ENCODE peak calls at places on chromosomes 1 and 21, in five cellular contexts. One of them, this sample, is unnamed.

GRCh38 chr21:41967708-41968107 is 13.9 kb upstream of the C2CD2 start:
- DNase-seq in activated CD4-positive, alpha-beta T cell treated with anti-CD3 and anti-CD28 coated beads for 48 hours: no peak
- DNase-seq in amygdala: no peak
- DNase-seq in activated naive CD4-positive, alpha-beta T cell treated with anti-CD3 and anti-CD28 coated beads for 36 hours: no peak
- DNase-seq in NCI-H1092: no peak
- DNase-seq in this sample: no peak

GRCh38 chr1:97489834-97490233 is 431.0 kb downstream of the DPYD start:
- DNase-seq in activated CD4-positive, alpha-beta T cell treated with anti-CD3 and anti-CD28 coated beads for 48 hours: no peak
- DNase-seq in amygdala: no peak
- DNase-seq in activated naive CD4-positive, alpha-beta T cell treated with anti-CD3 and anti-CD28 coated beads for 36 hours: no peak
- DNase-seq in NCI-H1092: no peak
- DNase-seq in this sample: no peak

GRCh38 chr1:22930235-22930912 is 42.3 kb downstream of the LACTBL1 start:
- DNase-seq in activated CD4-positive, alpha-beta T cell treated with anti-CD3 and anti-CD28 coated beads for 48 hours: peak; percentile 53
- DNase-seq in amygdala: no peak
- DNase-seq in activated naive CD4-positive, alpha-beta T cell treated with anti-CD3 and anti-CD28 coated beads for 36 hours: peak; percentile 47
- DNase-seq in NCI-H1092: peak; percentile 18
- DNase-seq in this sample: no peak

GRCh38 chr1:181448461-181448860 is 34.9 kb upstream of the CACNA1E start:
- DNase-seq in activated CD4-positive, alpha-beta T cell treated with anti-CD3 and anti-CD28 coated beads for 48 hours: no peak
- DNase-seq in amygdala: no peak
- DNase-seq in activated naive CD4-positive, alpha-beta T cell treated with anti-CD3 and anti-CD28 coated beads for 36 hours: no peak
- DNase-seq in NCI-H1092: no peak
- DNase-seq in this sample: no peak

GRCh38 chr1:195345149-195345548 is 1263.1 kb downstream of the KCNT2 start:
- DNase-seq in activated CD4-positive, alpha-beta T cell treated with anti-CD3 and anti-CD28 coated beads for 48 hours: no peak
- DNase-seq in amygdala: no peak
- DNase-seq in activated naive CD4-positive, alpha-beta T cell treated with anti-CD3 and anti-CD28 coated beads for 36 hours: no peak
- DNase-seq in NCI-H1092: no peak
- DNase-seq in this sample: no peak

GRCh38 chr21:16908087-16908486 is 604.8 kb upstream of the CXADR start:
- DNase-seq in activated CD4-positive, alpha-beta T cell treated with anti-CD3 and anti-CD28 coated beads for 48 hours: no peak
- DNase-seq in amygdala: no peak
- DNase-seq in activated naive CD4-positive, alpha-beta T cell treated with anti-CD3 and anti-CD28 coated beads for 36 hours: no peak
- DNase-seq in NCI-H1092: no peak
- DNase-seq in this sample: no peak

GRCh38 chr1:177561436-177561835 is 390.7 kb downstream of the BRINP2 start:
- DNase-seq in activated CD4-positive, alpha-beta T cell treated with anti-CD3 and anti-CD28 coated beads for 48 hours: no peak
- DNase-seq in amygdala: no peak
- DNase-seq in activated naive CD4-positive, alpha-beta T cell treated with anti-CD3 and anti-CD28 coated beads for 36 hours: no peak
- DNase-seq in NCI-H1092: no peak
- DNase-seq in this sample: no peak

GRCh38 chr1:36175137-36176095 is 19.5 kb downstream of the MAP7D1 start:
- DNase-seq in activated CD4-positive, alpha-beta T cell treated with anti-CD3 and anti-CD28 coated beads for 48 hours: no peak
- DNase-seq in amygdala: no peak
- DNase-seq in activated naive CD4-positive, alpha-beta T cell treated with anti-CD3 and anti-CD28 coated beads for 36 hours: no peak
- DNase-seq in NCI-H1092: no peak
- DNase-seq in this sample: no peak

GRCh38 chr21:46060596-46061061 is 37.3 kb upstream of the COL6A2 start:
- DNase-seq in activated CD4-positive, alpha-beta T cell treated with anti-CD3 and anti-CD28 coated beads for 48 hours: peak; percentile 47
- DNase-seq in amygdala: no peak
- DNase-seq in activated naive CD4-positive, alpha-beta T cell treated with anti-CD3 and anti-CD28 coated beads for 36 hours: peak; percentile 37
- DNase-seq in NCI-H1092: no peak
- DNase-seq in this sample: no peak

GRCh38 chr1:242189591-242189990 is 190.7 kb upstream of the MAP1LC3C start:
- DNase-seq in activated CD4-positive, alpha-beta T cell treated with anti-CD3 and anti-CD28 coated beads for 48 hours: no peak
- DNase-seq in amygdala: no peak
- DNase-seq in activated naive CD4-positive, alpha-beta T cell treated with anti-CD3 and anti-CD28 coated beads for 36 hours: no peak
- DNase-seq in NCI-H1092: no peak
- DNase-seq in this sample: no peak

GRCh38 chr1:202133016-202133415 is 10.3 kb downstream of the GPR37L1 start:
- DNase-seq in activated CD4-positive, alpha-beta T cell treated with anti-CD3 and anti-CD28 coated beads for 48 hours: no peak
- DNase-seq in amygdala: peak; percentile 79
- DNase-seq in activated naive CD4-positive, alpha-beta T cell treated with anti-CD3 and anti-CD28 coated beads for 36 hours: no peak
- DNase-seq in NCI-H1092: no peak
- DNase-seq in this sample: peak; percentile 79

GRCh38 chr1:23594927-23595353 is 35.6 kb upstream of the ID3 start:
- DNase-seq in activated CD4-positive, alpha-beta T cell treated with anti-CD3 and anti-CD28 coated beads for 48 hours: no peak
- DNase-seq in amygdala: no peak
- DNase-seq in activated naive CD4-positive, alpha-beta T cell treated with anti-CD3 and anti-CD28 coated beads for 36 hours: no peak
- DNase-seq in NCI-H1092: no peak
- DNase-seq in this sample: no peak

GRCh38 chr1:155022927-155023236 is 10.7 kb downstream of the DCST2 start:
- DNase-seq in activated CD4-positive, alpha-beta T cell treated with anti-CD3 and anti-CD28 coated beads for 48 hours: no peak
- DNase-seq in amygdala: no peak
- DNase-seq in activated naive CD4-positive, alpha-beta T cell treated with anti-CD3 and anti-CD28 coated beads for 36 hours: no peak
- DNase-seq in NCI-H1092: no peak
- DNase-seq in this sample: no peak

GRCh38 chr1:76247261-76247852 is 172.8 kb downstream of the ST6GALNAC3 start:
- DNase-seq in activated CD4-positive, alpha-beta T cell treated with anti-CD3 and anti-CD28 coated beads for 48 hours: no peak
- DNase-seq in amygdala: no peak
- DNase-seq in activated naive CD4-positive, alpha-beta T cell treated with anti-CD3 and anti-CD28 coated beads for 36 hours: no peak
- DNase-seq in NCI-H1092: no peak
- DNase-seq in this sample: no peak

GRCh38 chr1:9726406-9726805 is 74.9 kb downstream of the PIK3CD start:
- DNase-seq in activated CD4-positive, alpha-beta T cell treated with anti-CD3 and anti-CD28 coated beads for 48 hours: no peak
- DNase-seq in amygdala: no peak
- DNase-seq in activated naive CD4-positive, alpha-beta T cell treated with anti-CD3 and anti-CD28 coated beads for 36 hours: no peak
- DNase-seq in NCI-H1092: no peak
- DNase-seq in this sample: no peak

GRCh38 chr1:98133151-98133550 is 212.3 kb upstream of the DPYD start:
- DNase-seq in activated CD4-positive, alpha-beta T cell treated with anti-CD3 and anti-CD28 coated beads for 48 hours: no peak
- DNase-seq in amygdala: no peak
- DNase-seq in activated naive CD4-positive, alpha-beta T cell treated with anti-CD3 and anti-CD28 coated beads for 36 hours: no peak
- DNase-seq in NCI-H1092: no peak
- DNase-seq in this sample: no peak